ENCODE peak calls at places on chromosomes 7 and 10, in six cellular contexts. G is A549, N is H1, H is HepG2, Q is WTC11, T is K562. L is an unnamed sample.

GRCh38 chr7:10536561-10536960 is 437.1 kb upstream of the PHF14 start:
- DNase-seq in G (no peak), H (no peak), T (no peak), N (no peak), Q (no peak), L (no peak)

GRCh38 chr10:18214692-18215563 is 74.7 kb downstream of the CACNB2 start:
- DNase-seq in Q (peak), H (peak), N (no peak), G (peak), T (peak), L (peak)

GRCh38 chr7:141575164-141575563 is 24.0 kb downstream of the AGK start:
- DNase-seq in N (no peak), G (no peak), H (no peak), Q (no peak), T (no peak), L (no peak)

GRCh38 chr7:106515321-106515720 is 145.6 kb downstream of the CCDC71L start:
- DNase-seq in Q (no peak), T (no peak), N (no peak), G (no peak), H (no peak), L (no peak)

GRCh38 chr10:86664370-86665217 is 3.7 kb upstream of the LDB3 start:
- DNase-seq in H (no peak), G (no peak), Q (no peak), N (no peak), T (no peak), L (no peak)

GRCh38 chr10:67936416-67936815 is 52.0 kb downstream of the SIRT1 start:
- DNase-seq in Q (no peak), H (no peak), G (no peak), N (no peak), T (no peak), L (peak)

GRCh38 chr10:72764151-72764550 is 72.2 kb downstream of the MCU start:
- DNase-seq in Q (no peak), T (no peak), H (peak), G (no peak), N (no peak), L (no peak)

GRCh38 chr10:51462076-51462779 is 237.2 kb downstream of the CSTF2T start:
- DNase-seq in G (no peak), Q (no peak), T (no peak), N (no peak), H (no peak), L (peak)

GRCh38 chr10:72889391-72889831 is 4.1 kb upstream of the OIT3 start:
- DNase-seq in N (no peak), Q (no peak), G (no peak), H (no peak), T (no peak), L (peak)

GRCh38 chr7:23474829-23475578 is 4.7 kb upstream of the IGF2BP3 start:
- DNase-seq in G (no peak), Q (no peak), N (no peak), H (no peak), T (no peak), L (peak)

GRCh38 chr10:78441704-78442103 is 408.0 kb downstream of the RPS24 start:
- DNase-seq in G (no peak), Q (no peak), T (no peak), H (no peak), N (no peak), L (no peak)

GRCh38 chr10:17841055-17841454 is 31.9 kb downstream of the MRC1 start:
- DNase-seq in N (no peak), G (no peak), T (no peak), H (no peak), Q (no peak), L (no peak)

GRCh38 chr10:79239275-79239779 is 107.9 kb upstream of the PPIF start:
- DNase-seq in N (no peak), T (peak), Q (no peak), H (no peak), G (no peak), L (no peak)

GRCh38 chr10:49600046-49600445 is 10.1 kb upstream of the SLC18A3 start:
- DNase-seq in G (no peak), Q (no peak), N (no peak), T (no peak), H (no peak), L (no peak)

GRCh38 chr7:121459148-121459547 is 63.0 kb upstream of the FAM3C start:
- DNase-seq in Q (no peak), T (no peak), N (no peak), G (no peak), H (no peak), L (no peak)

GRCh38 chr7:5424689-5425506 is 1.3 kb upstream of the TNRC18 start:
- DNase-seq in Q (no peak), N (no peak), T (peak), H (peak), G (no peak), L (peak)

GRCh38 chr10:89427629-89428028 is 13.3 kb downstream of the IFIT5 start:
- DNase-seq in G (no peak), H (no peak), N (no peak), T (no peak), Q (no peak), L (no peak)

GRCh38 chr10:59397971-59398370 is 35.6 kb upstream of the FAM13C start:
- DNase-seq in H (no peak), N (no peak), T (no peak), Q (no peak), G (no peak), L (no peak)

GRCh38 chr10:21084700-21085099 is 187.6 kb upstream of the NEBL start:
- DNase-seq in Q (no peak), T (no peak), G (no peak), N (no peak), H (no peak), L (no peak)

GRCh38 chr7:776381-776780 is 49.3 kb upstream of the PRKAR1B start:
- DNase-seq in T (no peak), N (no peak), H (no peak), G (no peak), Q (no peak), L (no peak)

GRCh38 chr7:30684351-30684750 is 2.1 kb upstream of the CRHR2 start:
- DNase-seq in Q (no peak), H (no peak), G (no peak), T (no peak), N (no peak), L (no peak)

GRCh38 chr10:71597821-71598498 is 121.6 kb downstream of the C10orf105 start:
- DNase-seq in T (no peak), N (no peak), Q (no peak), G (no peak), H (peak), L (no peak)
- TF ChIP-seq JUN in T (no peak), N (no peak), Q (no peak), G (no peak), H (no peak), L (no peak)

GRCh38 chr7:124196519-124196918 is 163.7 kb upstream of the TMEM229A start:
- DNase-seq in N (no peak), H (no peak), Q (no peak), G (no peak), T (no peak), L (no peak)

GRCh38 chr7:124191713-124192112 is 158.8 kb upstream of the TMEM229A start:
- DNase-seq in T (no peak), Q (no peak), G (no peak), H (no peak), N (no peak), L (no peak)

GRCh38 chr7:124188576-124188975 is 155.7 kb upstream of the TMEM229A start:
- DNase-seq in T (no peak), N (no peak), H (no peak), G (no peak), Q (no peak), L (no peak)

GRCh38 chr7:124192885-124193284 is 160.0 kb upstream of the TMEM229A start:
- DNase-seq in Q (no peak), G (no peak), N (no peak), H (no peak), T (no peak), L (no peak)

DNA sequence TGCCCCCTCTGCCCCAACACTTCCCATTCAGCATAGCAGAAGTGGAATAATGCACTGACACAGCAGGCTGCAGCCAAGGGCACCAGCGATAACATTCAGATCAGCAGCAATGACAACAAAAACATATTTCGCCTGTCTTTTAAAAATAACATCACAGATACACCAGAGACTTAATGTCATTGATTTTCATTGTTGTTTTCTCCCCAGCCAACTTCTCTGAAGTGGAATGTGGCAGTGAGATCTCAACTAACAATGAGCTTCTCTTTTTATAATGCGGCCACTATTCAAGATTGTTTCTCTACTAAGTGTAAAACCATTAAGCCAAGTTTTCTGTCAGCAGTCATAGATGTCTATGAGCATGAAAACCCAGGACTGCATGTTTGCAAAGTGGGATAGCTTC is 158.2 kb upstream of the TMEM229A start:
- DNase-seq in Q (no peak), G (no peak), H (no peak), N (no peak), T (no peak), L (no peak)
- TF ChIP-seq JUN in Q (no peak), G (no peak), H (no peak), N (no peak), T (no peak), L (no peak)

DNA sequence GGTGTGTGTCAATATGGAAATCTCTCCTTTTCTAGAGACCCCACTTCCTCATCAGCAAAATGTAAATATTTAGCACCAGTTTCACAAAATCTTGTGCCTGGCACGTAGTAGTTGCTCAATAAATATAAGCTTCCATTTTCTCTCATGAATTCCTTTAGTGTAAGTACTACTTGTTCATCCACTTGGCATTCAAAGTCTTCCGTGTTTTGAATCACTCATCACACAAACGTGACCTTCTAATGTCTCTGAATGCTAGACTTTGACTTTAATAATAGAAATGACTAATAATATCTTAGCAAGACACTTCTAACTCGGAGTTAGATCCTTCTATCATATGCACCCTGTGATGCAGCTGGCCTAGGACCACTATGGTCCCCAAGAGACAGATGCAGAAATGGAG is 168.7 kb upstream of the ZNF32 start:
- DNase-seq in Q (no peak), G (no peak), T (no peak), H (no peak), N (no peak), L (no peak)
- TF ChIP-seq JUN in Q (no peak), G (no peak), T (no peak), H (no peak), N (no peak), L (no peak)

DNA sequence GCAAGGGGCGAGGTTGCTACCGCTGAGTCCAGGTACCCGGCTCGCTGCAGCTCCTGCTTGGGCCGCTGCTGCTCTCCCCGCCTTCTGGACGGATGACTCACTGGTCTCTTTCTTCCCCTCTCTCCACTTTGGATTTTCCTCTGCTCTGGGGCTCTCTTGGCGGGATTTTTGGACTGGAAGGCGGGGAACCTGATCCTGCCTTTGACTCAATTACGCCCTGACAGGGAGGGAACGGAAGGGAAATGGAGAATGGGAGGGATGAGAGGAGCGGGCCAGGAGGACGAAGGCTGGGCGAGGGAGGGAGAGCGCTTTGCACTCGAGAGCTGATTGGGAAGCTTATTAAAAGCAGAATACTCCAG is at the start of gene PTN:
- DNase-seq in Q (peak), N (peak), G (no peak), H (no peak), T (no peak), L (no peak)
- TF ChIP-seq JUN in Q (no peak), N (no peak), G (no peak), H (no peak), T (no peak), L (no peak)

L was measured in endothelial cell of umbilical vein.